ENCODE peak calls at places on chromosome 19, in five cellular contexts. T is uterus, X is heart left ventricle, F is A549, C is prostate gland. S is an unnamed sample. For H3K9me3, the result is how much of the 10 kb centered on the place peaks cover.

GRCh38 chr19:18156841-18157464 is 4.0 kb downstream of the PIK3R2 start:
- DNase-seq in T (peak), X (peak), F (peak), C (peak), S (peak)

GRCh38 chr19:50500060-50500752 is 10.8 kb downstream of the JOSD2 start:
- DNase-seq in T (no peak), X (peak), F (no peak), C (no peak), S (no peak)

GRCh38 chr19:34838753-34839431 is 65.9 kb upstream of the ZNF599 start:
- DNase-seq in T (no peak), X (no peak), F (no peak), C (no peak), S (no peak)

GRCh38 chr19:46951236-46951986 is 68.2 kb upstream of the NPAS1 start:
- DNase-seq in T (no peak), X (no peak), F (peak), C (peak), S (no peak)

GRCh38 chr19:55362174-55362989 is 678 bp downstream of the GARIN5B start:
- DNase-seq in T (no peak), X (no peak), F (no peak), C (no peak), S (no peak)

GRCh38 chr19:18230941-18231734 is 4.9 kb upstream of the PDE4C start:
- DNase-seq in T (no peak), X (no peak), F (peak), C (no peak), S (no peak)

GRCh38 chr19:35346193-35347052 is 1.3 kb upstream of the FFAR1 start:
- DNase-seq in T (no peak), X (no peak), F (no peak), C (no peak), S (no peak)

GRCh38 chr19:35498220-35498619 is 8.0 kb upstream of the KRTDAP start:
- DNase-seq in T (no peak), X (no peak), F (no peak), C (no peak), S (no peak)

GRCh38 chr19:2353895-2354592 is 6.0 kb upstream of the TMPRSS9 start:
- DNase-seq in T (no peak), X (no peak), F (no peak), C (no peak), S (no peak)

GRCh38 chr19:47660435-47660832 is 51.5 kb downstream of the BICRA start:
- DNase-seq in T (no peak), X (no peak), F (no peak), C (no peak), S (no peak)

GRCh38 chr19:45496349-45496953 is 396 bp downstream of the RTN2 start:
- DNase-seq in T (peak), X (peak), F (no peak), C (no peak), S (no peak)

GRCh38 chr19:54017266-54017665 is 25.8 kb downstream of the CACNG6 start:
- DNase-seq in T (no peak), X (no peak), F (peak), C (no peak), S (no peak)

GRCh38 chr19:11457115-11457514 is 21.7 kb downstream of the PRKCSH start:
- DNase-seq in T (no peak), X (no peak), F (no peak), C (no peak), S (no peak)
- H3K27ac ChIP-seq in T (no peak), X (no peak), F (no peak), C (no peak), S (no peak)

GRCh38 chr19:36775768-36776167 is 3.2 kb upstream of the ZNF850 start:
- DNase-seq in T (peak), X (peak), F (no peak), C (no peak), S (no peak)

GRCh38 chr19:36771275-36772231 is 1.1 kb downstream of the ZNF850 start:
- DNase-seq in T (peak), X (peak), F (no peak), C (peak), S (peak)

GRCh38 chr19:36772341-36773222 is at the start of gene ZNF850:
- DNase-seq in T (peak), X (peak), F (peak), C (peak), S (peak)

GRCh38 chr19:36773223-36773579 is 594 bp upstream of the ZNF850 start:
- DNase-seq in T (no peak), X (no peak), F (no peak), C (no peak), S (no peak)
- H3K9me3 ChIP-seq in T (under half), X (under half), F (half or more), C (under half), S (under half)

GRCh38 chr19:39834287-39834841 is 402 bp upstream of the DYRK1B start:
- DNase-seq in T (no peak), X (no peak), F (no peak), C (no peak), S (no peak)

GRCh38 chr19:39831679-39832078 is 2.3 kb downstream of the DYRK1B start:
- DNase-seq in T (no peak), X (no peak), F (no peak), C (no peak), S (no peak)

GRCh38 chr19:39832341-39833083 is 1.4 kb downstream of the DYRK1B start:
- DNase-seq in T (no peak), X (no peak), F (no peak), C (no peak), S (no peak)

GRCh38 chr19:39833464-39834286 is at the start of gene DYRK1B:
- DNase-seq in T (peak), X (peak), F (peak), C (peak), S (peak)

DNA sequence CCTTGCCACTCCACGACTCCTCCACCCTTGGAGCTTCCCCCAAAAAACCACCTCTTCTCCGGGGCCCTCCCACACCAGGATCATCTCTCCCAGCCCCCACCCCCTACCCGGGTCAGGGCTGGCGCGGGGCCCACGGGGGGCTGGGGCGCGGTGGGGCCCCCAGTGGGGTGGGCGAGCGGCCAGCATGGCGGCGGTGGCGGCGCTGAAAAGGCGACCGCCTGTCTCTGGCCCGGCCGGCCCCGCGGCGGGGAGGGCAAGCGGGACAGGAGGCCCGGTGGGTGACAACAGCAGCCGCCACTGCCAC is 850 bp downstream of the DYRK1B start:
- DNase-seq in T (no peak), X (no peak), F (no peak), C (no peak), S (no peak)
- H3K4me3 ChIP-seq in T (peak), X (peak), F (peak), C (peak), S (peak)

GRCh38 chr19:43754562-43755255 is at the start of gene SMG9:
- DNase-seq in T (peak), X (peak), F (peak), C (peak), S (peak)
- H3K27ac ChIP-seq in T (peak), X (peak), F (peak), C (peak), S (peak)

DNA sequence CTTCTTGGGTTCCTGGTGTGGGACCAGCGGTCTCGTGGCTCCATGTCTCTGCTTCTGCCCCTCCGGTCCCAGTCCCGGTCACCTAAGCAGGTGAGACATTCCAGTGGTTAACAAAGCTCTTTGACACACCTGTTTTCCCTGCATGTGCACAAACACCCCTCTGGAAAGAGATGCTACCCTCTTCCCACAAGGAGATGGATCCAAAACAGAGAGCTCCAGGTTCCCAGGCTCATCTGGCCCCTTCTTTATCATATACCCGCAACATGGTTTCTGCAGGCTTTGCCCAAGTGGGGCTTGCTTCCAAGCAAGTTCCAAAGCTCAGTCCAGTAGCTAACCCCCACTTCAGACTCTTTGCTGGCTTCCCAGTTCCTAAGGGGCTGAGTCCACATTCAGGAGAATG is 17.8 kb downstream of the PEG3 start:
- DNase-seq in T (no peak), X (no peak), F (no peak), C (no peak), S (no peak)
- H3K9me3 ChIP-seq in T (under half), X (under half), F (half or more), C (under half), S (half or more)